ENCODE peak calls at places on chromosomes 11 and 22, in seven cellular contexts. T is Panc1; J is CD4-positive, alpha-beta memory T cell; G is C1 segment of cervical spinal cord; I is HCT116; F is lower lobe of right lung; R is GM20000. D is an unnamed sample.
A peak's percentile ranks its signal among the peaks of the same experiment; 100 is the strongest.

GRCh38 chr11:65423516-65424199 is 1.1 kb downstream of the NEAT1 start:
- DNase-seq in F (no peak), I (no peak), R (no peak), T (no peak), J (peak; percentile 22), G (no peak), D (peak; percentile 41)

GRCh38 chr22:47190276-47190956 is 428.0 kb downstream of the TBC1D22A start:
- DNase-seq in F (peak; percentile 41), T (no peak), R (no peak), G (no peak), J (no peak), I (no peak), D (no peak)

GRCh38 chr11:120625565-120625964 is 114.0 kb downstream of the GRIK4 start:
- DNase-seq in G (no peak), J (no peak), R (no peak), F (no peak), I (no peak), T (no peak), D (no peak)

GRCh38 chr11:80034801-80035200 is 594.0 kb upstream of the TENM4 start:
- DNase-seq in R (no peak), G (no peak), I (no peak), T (no peak), J (no peak), F (no peak), D (no peak)

GRCh38 chr11:133968300-133968699 is 11.5 kb upstream of the IGSF9B start:
- DNase-seq in I (no peak), G (no peak), F (no peak), T (no peak), R (no peak), J (no peak), D (no peak)

GRCh38 chr11:14386081-14386480 is 27.1 kb upstream of the RRAS2 start:
- DNase-seq in J (no peak), F (no peak), I (no peak), G (no peak), R (no peak), T (no peak), D (no peak)

GRCh38 chr11:57798905-57799559 is 37.4 kb downstream of the CTNND1 start:
- DNase-seq in I (peak; percentile 94), T (peak; percentile 24), F (peak; percentile 53), R (no peak), G (no peak), J (no peak), D (no peak)

GRCh38 chr11:46905806-46906205 is 12.5 kb downstream of the LRP4 start:
- DNase-seq in F (no peak), I (no peak), T (no peak), R (no peak), G (no peak), J (no peak), D (no peak)

GRCh38 chr22:26066534-26066933 is 102.7 kb upstream of the SEZ6L start:
- DNase-seq in T (no peak), R (no peak), J (no peak), I (no peak), F (no peak), G (no peak), D (no peak)

GRCh38 chr22:23774922-23775436 is 2.3 kb downstream of the MMP11 start:
- DNase-seq in I (no peak), G (no peak), R (no peak), T (no peak), J (no peak), F (no peak), D (no peak)

GRCh38 chr11:94175545-94175944 is 46.9 kb downstream of the PANX1 start:
- DNase-seq in G (no peak), I (no peak), R (no peak), T (no peak), F (no peak), J (no peak), D (no peak)

GRCh38 chr11:86174101-86175046 is 70.2 kb upstream of the EED start:
- DNase-seq in F (no peak), T (no peak), J (no peak), G (peak; percentile 44), I (no peak), R (no peak), D (no peak)

GRCh38 chr11:64545605-64546004 is 45.4 kb upstream of the SLC22A12 start:
- DNase-seq in I (peak; percentile 69), R (no peak), J (no peak), T (peak; percentile 67), G (no peak), F (peak; percentile 39), D (no peak)

GRCh38 chr22:30221121-30221992 is 25.2 kb downstream of the LIF start:
- DNase-seq in I (no peak), T (no peak), F (no peak), G (no peak), R (peak; percentile 45), J (peak; percentile 63), D (peak; percentile 34)

GRCh38 chr11:17747131-17747955 is 12.8 kb downstream of the KCNC1 start:
- DNase-seq in F (no peak), R (no peak), T (no peak), G (no peak), I (no peak), J (no peak), D (no peak)

GRCh38 chr11:102589047-102589459 is 36.1 kb downstream of the MMP20 start:
- DNase-seq in I (no peak), F (no peak), J (no peak), R (peak; percentile 35), G (no peak), T (no peak), D (no peak)

GRCh38 chr11:12195773-12196172 is 85.4 kb downstream of the MICAL2 start:
- DNase-seq in T (no peak), G (no peak), I (no peak), R (peak; percentile 55), F (no peak), J (peak; percentile 60), D (peak; percentile 25)

D was measured in CD4-positive, alpha-beta T cell.